ENCODE peak calls at places on chromosomes 16 and 17, in nine cellular contexts. W is Calu3, J is fibroblast of villous mesenchyme, I is AG04449, C is glutamatergic neuron, Y is left lung, D is fibroblast of the aortic adventitia, Z is PC-3, A is foreskin keratinocyte. N is an unnamed sample.

GRCh38 chr16:8960788-8961109 is 3.0 kb downstream of the USP7 start:
- DNase-seq in W (no peak), J (no peak), I (no peak), C (no peak), Y (no peak), D (no peak), Z (no peak), A (no peak), N (no peak)

GRCh38 chr16:68800257-68800875 is 43.0 kb upstream of the TANGO6 start:
- DNase-seq in W (peak; percentile 87), J (peak; percentile 79), I (peak; percentile 40), C (peak; percentile 65), Y (no peak), D (peak; percentile 96), Z (peak; percentile 85), A (peak; percentile 50), N (no peak)

GRCh38 chr16:1707193-1707790 is 1.3 kb downstream of the MAPK8IP3 start:
- DNase-seq in W (no peak), J (peak; percentile 38), I (no peak), C (no peak), Y (no peak), D (peak; percentile 48), Z (peak; percentile 28), A (no peak), N (no peak)

GRCh38 chr16:58488531-58488930 is 11.4 kb upstream of the NDRG4 start:
- DNase-seq in W (no peak), J (no peak), I (no peak), C (no peak), Y (peak; percentile 37), D (no peak), Z (no peak), A (no peak), N (no peak)

GRCh38 chr17:63540581-63540980 is 9.7 kb upstream of the DCAF7 start:
- DNase-seq in W (no peak), J (no peak), I (no peak), C (no peak), Y (peak; percentile 34), D (no peak), Z (no peak), A (no peak), N (no peak)

GRCh38 chr17:68707032-68707431 is 105.9 kb upstream of the FAM20A start:
- DNase-seq in W (no peak), J (peak; percentile 80), I (peak; percentile 62), C (no peak), Y (no peak), D (peak; percentile 65), Z (peak; percentile 11), A (peak; percentile 32), N (no peak)

GRCh38 chr16:78742501-78743283 is 643.2 kb downstream of the WWOX start:
- DNase-seq in W (no peak), J (peak; percentile 98), I (no peak), C (no peak), Y (no peak), D (no peak), Z (no peak), A (no peak), N (peak; percentile 55)

GRCh38 chr16:69669577-69669976 is 56.8 kb downstream of the NQO1 start:
- DNase-seq in W (no peak), J (no peak), I (no peak), C (no peak), Y (no peak), D (peak; percentile 15), Z (no peak), A (no peak), N (no peak)

GRCh38 chr16:25950586-25951201 is 258.9 kb downstream of the HS3ST4 start:
- DNase-seq in W (no peak), J (no peak), I (no peak), C (no peak), Y (no peak), D (no peak), Z (no peak), A (no peak), N (no peak)

GRCh38 chr16:2835638-2836493 is 5.8 kb downstream of the ZG16B start:
- DNase-seq in W (peak; percentile 95), J (peak; percentile 94), I (peak; percentile 93), C (no peak), Y (peak; percentile 57), D (peak; percentile 96), Z (peak; percentile 93), A (peak; percentile 99), N (no peak)

DNA sequence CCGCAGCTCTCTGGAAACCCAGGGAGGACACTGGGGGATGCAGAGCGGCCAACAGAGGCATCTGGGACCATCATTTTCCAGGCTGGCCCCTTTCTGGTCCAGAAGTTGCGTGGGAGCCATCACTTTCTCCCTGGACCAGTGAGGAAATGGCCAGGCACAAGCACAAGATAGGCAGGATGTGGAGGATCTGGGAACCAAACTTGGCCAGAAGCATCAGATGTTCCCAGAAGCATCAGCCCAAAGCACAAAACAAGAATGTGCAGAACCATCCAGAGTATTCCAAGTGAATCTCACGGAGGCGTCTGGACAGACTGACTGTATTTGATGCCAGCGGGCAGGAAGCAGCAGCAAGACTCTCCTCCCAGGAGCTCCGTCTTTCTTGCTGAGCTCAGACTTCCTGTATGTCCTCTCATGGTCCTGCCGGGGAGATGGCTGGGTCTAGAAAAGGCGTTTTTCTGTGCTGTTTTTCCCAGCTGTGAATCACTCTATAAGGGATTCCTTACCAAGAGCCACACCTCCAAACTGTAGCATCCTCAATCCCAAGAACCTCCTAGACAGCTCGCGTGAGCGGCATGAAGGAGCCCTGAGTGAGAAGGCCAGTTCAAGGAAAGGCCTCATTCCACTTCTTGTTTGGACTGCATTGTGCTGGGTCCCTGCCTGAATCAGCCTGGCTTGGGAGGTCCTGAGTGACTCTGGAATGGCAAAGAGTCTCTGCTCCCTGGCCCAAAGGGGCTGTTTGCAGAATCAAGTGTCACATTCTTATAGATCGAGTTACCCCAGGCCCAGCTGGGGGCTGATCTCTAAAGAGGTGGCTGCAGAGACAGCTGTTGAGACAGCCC is 49.5 kb upstream of the MTSS2 start:
- DNase-seq in W (no peak), J (peak; percentile 47), I (no peak), C (no peak), Y (peak; percentile 17), D (peak; percentile 85), Z (no peak), A (no peak), N (no peak)
- TF ChIP-seq CTCF in W (no peak), J (no peak), I (no peak), C (no peak), Y (no peak), D (no peak), Z (no peak), A (no peak), N (no peak)

GRCh38 chr17:79146562-79146961 is 71.9 kb downstream of the ENGASE start:
- DNase-seq in W (no peak), J (no peak), I (no peak), C (no peak), Y (no peak), D (no peak), Z (no peak), A (no peak), N (no peak)

GRCh38 chr17:79147791-79148506 is 73.3 kb downstream of the ENGASE start:
- DNase-seq in W (no peak), J (no peak), I (no peak), C (no peak), Y (no peak), D (no peak), Z (no peak), A (no peak), N (no peak)

GRCh38 chr17:79150799-79151198 is 76.2 kb downstream of the ENGASE start:
- DNase-seq in W (no peak), J (no peak), I (no peak), C (no peak), Y (no peak), D (no peak), Z (no peak), A (no peak), N (no peak)

GRCh38 chr17:79150035-79150733 is 75.6 kb downstream of the ENGASE start:
- DNase-seq in W (no peak), J (no peak), I (no peak), C (no peak), Y (no peak), D (no peak), Z (no peak), A (no peak), N (no peak)

DNA sequence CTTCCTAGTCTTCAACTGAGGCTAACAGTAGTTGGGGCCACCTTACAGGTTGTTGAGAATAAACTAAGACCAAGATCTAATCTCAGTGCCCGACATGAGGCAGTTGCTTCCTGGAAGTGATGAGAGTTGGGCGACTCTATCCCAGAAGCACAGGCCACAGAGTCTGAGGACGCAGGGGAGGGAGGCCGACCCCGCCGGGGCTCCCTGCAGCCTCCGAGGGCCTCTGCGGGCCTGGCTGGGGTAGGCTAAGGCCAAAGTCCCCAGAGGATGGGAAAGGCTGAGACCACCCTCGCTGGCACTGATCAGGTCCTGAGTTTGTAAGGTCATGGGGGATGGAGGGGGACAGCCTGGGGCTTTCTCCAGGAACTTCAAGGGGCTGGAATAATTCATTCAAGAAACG is 74.0 kb downstream of the ENGASE start:
- DNase-seq in W (no peak), J (no peak), I (no peak), C (no peak), Y (no peak), D (no peak), Z (no peak), A (no peak), N (no peak)
- TF ChIP-seq CTCF in W (no peak), J (no peak), I (no peak), C (no peak), Y (no peak), D (no peak), Z (no peak), A (no peak), N (no peak)

GRCh38 chr17:77422104-77422782 is 281.5 kb downstream of the SEC14L1 start:
- DNase-seq in W (no peak), J (no peak), I (no peak), C (no peak), Y (no peak), D (no peak), Z (peak; percentile 89), A (peak; percentile 63), N (no peak)

GRCh38 chr17:77420804-77421634 is 280.2 kb downstream of the SEC14L1 start:
- DNase-seq in W (no peak), J (peak; percentile 95), I (peak; percentile 64), C (peak; percentile 59), Y (no peak), D (peak; percentile 38), Z (no peak), A (peak; percentile 61), N (no peak)

GRCh38 chr17:77419547-77420475 is 279.0 kb downstream of the SEC14L1 start:
- DNase-seq in W (no peak), J (no peak), I (no peak), C (peak; percentile 71), Y (peak; percentile 37), D (no peak), Z (peak; percentile 57), A (no peak), N (no peak)

GRCh38 chr17:77420476-77420803 is 279.7 kb downstream of the SEC14L1 start:
- DNase-seq in W (no peak), J (no peak), I (no peak), C (peak; percentile 56), Y (peak; percentile 33), D (no peak), Z (no peak), A (no peak), N (no peak)

GRCh38 chr17:77421635-77421982 is 280.8 kb downstream of the SEC14L1 start:
- DNase-seq in W (no peak), J (no peak), I (no peak), C (no peak), Y (no peak), D (no peak), Z (no peak), A (no peak), N (no peak)
- TF ChIP-seq CTCF in W (no peak), J (no peak), I (no peak), C (no peak), Y (no peak), D (no peak), Z (no peak), A (no peak), N (no peak)

GRCh38 chr16:685967-686366 is 1.8 kb upstream of the JMJD8 start:
- DNase-seq in W (peak; percentile 83), J (peak; percentile 40), I (no peak), C (peak; percentile 67), Y (no peak), D (peak; percentile 25), Z (peak; percentile 40), A (no peak), N (no peak)
- TF ChIP-seq CTCF in W (peak; percentile 53), J (peak; percentile 61), I (peak; percentile 49), C (peak; percentile 59), Y (peak; percentile 43), D (peak; percentile 47), Z (peak; percentile 57), A (peak; percentile 57), N (no peak)

N was measured in natural killer cell.